ENCODE peak calls at places on chromosomes 4 and X, in five cellular contexts. One of them, this sample, is unnamed.

GRCh38 chrX:119667111-119667928 is 25.6 kb downstream of the SEPTIN6 start:
- DNase-seq in astrocyte of the spinal cord: no peak
- DNase-seq in mammary epithelial cell: no peak
- DNase-seq in fibroblast of the aortic adventitia: no peak
- DNase-seq in GM06990: no peak
- DNase-seq in this sample: no peak

GRCh38 chrX:106707771-106708454 is 18.6 kb upstream of the RNF128 start:
- DNase-seq in astrocyte of the spinal cord: peak
- DNase-seq in mammary epithelial cell: peak
- DNase-seq in fibroblast of the aortic adventitia: peak
- DNase-seq in GM06990: no peak
- DNase-seq in this sample: no peak

GRCh38 chrX:34426334-34426733 is 230.8 kb downstream of the TMEM47 start:
- DNase-seq in astrocyte of the spinal cord: no peak
- DNase-seq in mammary epithelial cell: no peak
- DNase-seq in fibroblast of the aortic adventitia: peak
- DNase-seq in GM06990: no peak
- DNase-seq in this sample: no peak

GRCh38 chrX:69603566-69604194 is 12.2 kb upstream of the EDA start:
- DNase-seq in astrocyte of the spinal cord: no peak
- DNase-seq in mammary epithelial cell: no peak
- DNase-seq in fibroblast of the aortic adventitia: no peak
- DNase-seq in GM06990: no peak
- DNase-seq in this sample: no peak

GRCh38 chr4:140267576-140267975 is 105.9 kb upstream of the SCOC start:
- DNase-seq in astrocyte of the spinal cord: no peak
- DNase-seq in mammary epithelial cell: no peak
- DNase-seq in fibroblast of the aortic adventitia: no peak
- DNase-seq in GM06990: no peak
- DNase-seq in this sample: no peak

GRCh38 chr4:88533088-88533790 is 9.7 kb upstream of the PYURF start:
- DNase-seq in astrocyte of the spinal cord: peak
- DNase-seq in mammary epithelial cell: peak
- DNase-seq in fibroblast of the aortic adventitia: peak
- DNase-seq in GM06990: no peak
- DNase-seq in this sample: no peak

GRCh38 chr4:186190456-186191265 is 706 bp upstream of the CYP4V2 start:
- DNase-seq in astrocyte of the spinal cord: peak
- DNase-seq in mammary epithelial cell: no peak
- DNase-seq in fibroblast of the aortic adventitia: peak
- DNase-seq in GM06990: no peak
- DNase-seq in this sample: no peak

GRCh38 chr4:148030486-148030885 is 298.6 kb downstream of the ARHGAP10 start:
- DNase-seq in astrocyte of the spinal cord: peak
- DNase-seq in mammary epithelial cell: no peak
- DNase-seq in fibroblast of the aortic adventitia: peak
- DNase-seq in GM06990: no peak
- DNase-seq in this sample: no peak

GRCh38 chr4:948101-948935 is 16.1 kb downstream of the TMEM175 start:
- DNase-seq in astrocyte of the spinal cord: no peak
- DNase-seq in mammary epithelial cell: no peak
- DNase-seq in fibroblast of the aortic adventitia: no peak
- DNase-seq in GM06990: no peak
- DNase-seq in this sample: no peak

GRCh38 chr4:87543835-87544461 is 14.8 kb upstream of the SPARCL1 start:
- DNase-seq in astrocyte of the spinal cord: peak
- DNase-seq in mammary epithelial cell: peak
- DNase-seq in fibroblast of the aortic adventitia: peak
- DNase-seq in GM06990: no peak
- DNase-seq in this sample: no peak

GRCh38 chr4:153159728-153160221 is 44.5 kb upstream of the TRIM2 start:
- DNase-seq in astrocyte of the spinal cord: peak
- DNase-seq in mammary epithelial cell: peak
- DNase-seq in fibroblast of the aortic adventitia: peak
- DNase-seq in GM06990: no peak
- DNase-seq in this sample: no peak

GRCh38 chrX:8913665-8914409 is 112.7 kb upstream of the FAM9A start:
- DNase-seq in astrocyte of the spinal cord: peak
- DNase-seq in mammary epithelial cell: no peak
- DNase-seq in fibroblast of the aortic adventitia: peak
- DNase-seq in GM06990: no peak
- DNase-seq in this sample: no peak

GRCh38 chr4:53508446-53508845 is 82.8 kb downstream of the LNX1 start:
- DNase-seq in astrocyte of the spinal cord: peak
- DNase-seq in mammary epithelial cell: peak
- DNase-seq in fibroblast of the aortic adventitia: peak
- DNase-seq in GM06990: no peak
- DNase-seq in this sample: no peak

GRCh38 chr4:3122081-3122563 is 47.6 kb downstream of the HTT start:
- DNase-seq in astrocyte of the spinal cord: peak
- DNase-seq in mammary epithelial cell: no peak
- DNase-seq in fibroblast of the aortic adventitia: peak
- DNase-seq in GM06990: no peak
- DNase-seq in this sample: no peak

GRCh38 chr4:123649644-123650356 is 253.2 kb downstream of the SPRY1 start:
- DNase-seq in astrocyte of the spinal cord: peak
- DNase-seq in mammary epithelial cell: peak
- DNase-seq in fibroblast of the aortic adventitia: peak
- DNase-seq in GM06990: no peak
- DNase-seq in this sample: no peak

GRCh38 chr4:89486042-89486441 is 178.4 kb upstream of the GPRIN3 start:
- DNase-seq in astrocyte of the spinal cord: peak
- DNase-seq in mammary epithelial cell: peak
- DNase-seq in fibroblast of the aortic adventitia: peak
- DNase-seq in GM06990: no peak
- DNase-seq in this sample: no peak

GRCh38 chr4:153497091-153497531 is 31.0 kb downstream of the TMEM131L start:
- DNase-seq in astrocyte of the spinal cord: no peak
- DNase-seq in mammary epithelial cell: peak
- DNase-seq in fibroblast of the aortic adventitia: peak
- DNase-seq in GM06990: no peak
- DNase-seq in this sample: no peak

GRCh38 chr4:56156141-56156540 is 207.4 kb downstream of the CEP135 start:
- DNase-seq in astrocyte of the spinal cord: no peak
- DNase-seq in mammary epithelial cell: no peak
- DNase-seq in fibroblast of the aortic adventitia: no peak
- DNase-seq in GM06990: no peak
- DNase-seq in this sample: no peak

GRCh38 chrX:54439967-54440871 is at the start of gene TSR2:
- DNase-seq in astrocyte of the spinal cord: peak
- DNase-seq in mammary epithelial cell: peak
- DNase-seq in fibroblast of the aortic adventitia: peak
- DNase-seq in GM06990: peak
- DNase-seq in this sample: peak

GRCh38 chrX:137566746-137567473 is 983 bp downstream of the ZIC3 start:
- DNase-seq in astrocyte of the spinal cord: peak
- DNase-seq in mammary epithelial cell: no peak
- DNase-seq in fibroblast of the aortic adventitia: no peak
- DNase-seq in GM06990: no peak
- DNase-seq in this sample: no peak

GRCh38 chrX:140762061-140762460 is 52.5 kb downstream of the LINC00632 start:
- DNase-seq in astrocyte of the spinal cord: peak
- DNase-seq in mammary epithelial cell: peak
- DNase-seq in fibroblast of the aortic adventitia: peak
- DNase-seq in GM06990: no peak
- DNase-seq in this sample: no peak

GRCh38 chrX:71606536-71607216 is 11.6 kb downstream of the CXCR3 start:
- DNase-seq in astrocyte of the spinal cord: no peak
- DNase-seq in mammary epithelial cell: no peak
- DNase-seq in fibroblast of the aortic adventitia: no peak
- DNase-seq in GM06990: no peak
- DNase-seq in this sample: no peak

GRCh38 chr4:15378055-15378454 is 49.8 kb upstream of the C1QTNF7 start:
- DNase-seq in astrocyte of the spinal cord: no peak
- DNase-seq in mammary epithelial cell: peak
- DNase-seq in fibroblast of the aortic adventitia: no peak
- DNase-seq in GM06990: no peak
- DNase-seq in this sample: no peak

GRCh38 chrX:129663171-129663570 is 8.4 kb upstream of the APLN start:
- DNase-seq in astrocyte of the spinal cord: peak
- DNase-seq in mammary epithelial cell: no peak
- DNase-seq in fibroblast of the aortic adventitia: peak
- DNase-seq in GM06990: no peak
- DNase-seq in this sample: no peak

GRCh38 chr4:11765849-11766453 is 337.3 kb upstream of the HS3ST1 start:
- DNase-seq in astrocyte of the spinal cord: peak
- DNase-seq in mammary epithelial cell: peak
- DNase-seq in fibroblast of the aortic adventitia: peak
- DNase-seq in GM06990: no peak
- DNase-seq in this sample: peak

GRCh38 chr4:153792007-153792892 is 3.4 kb upstream of the SFRP2 start:
- DNase-seq in astrocyte of the spinal cord: peak
- DNase-seq in mammary epithelial cell: peak
- DNase-seq in fibroblast of the aortic adventitia: peak
- DNase-seq in GM06990: peak
- DNase-seq in this sample: no peak

GRCh38 chr4:74671074-74671698 is 123.1 kb downstream of the BTC start:
- DNase-seq in astrocyte of the spinal cord: peak
- DNase-seq in mammary epithelial cell: peak
- DNase-seq in fibroblast of the aortic adventitia: peak
- DNase-seq in GM06990: no peak
- DNase-seq in this sample: no peak

GRCh38 chrX:110420771-110421498 is 62.3 kb downstream of the RTL9 start:
- DNase-seq in astrocyte of the spinal cord: no peak
- DNase-seq in mammary epithelial cell: no peak
- DNase-seq in fibroblast of the aortic adventitia: no peak
- DNase-seq in GM06990: no peak
- DNase-seq in this sample: no peak

GRCh38 chrX:14352511-14352910 is 176.8 kb upstream of the GLRA2 start:
- DNase-seq in astrocyte of the spinal cord: peak
- DNase-seq in mammary epithelial cell: no peak
- DNase-seq in fibroblast of the aortic adventitia: no peak
- DNase-seq in GM06990: no peak
- DNase-seq in this sample: no peak

GRCh38 chr4:158610790-158611189 is 60.9 kb downstream of the C4orf46 start:
- DNase-seq in astrocyte of the spinal cord: peak
- DNase-seq in mammary epithelial cell: peak
- DNase-seq in fibroblast of the aortic adventitia: peak
- DNase-seq in GM06990: no peak
- DNase-seq in this sample: no peak

GRCh38 chr4:158605393-158605792 is 66.3 kb downstream of the C4orf46 start:
- DNase-seq in astrocyte of the spinal cord: no peak
- DNase-seq in mammary epithelial cell: no peak
- DNase-seq in fibroblast of the aortic adventitia: no peak
- DNase-seq in GM06990: no peak
- DNase-seq in this sample: no peak

GRCh38 chr4:158604369-158604768 is 67.3 kb downstream of the C4orf46 start:
- DNase-seq in astrocyte of the spinal cord: no peak
- DNase-seq in mammary epithelial cell: no peak
- DNase-seq in fibroblast of the aortic adventitia: no peak
- DNase-seq in GM06990: no peak
- DNase-seq in this sample: no peak

DNA sequence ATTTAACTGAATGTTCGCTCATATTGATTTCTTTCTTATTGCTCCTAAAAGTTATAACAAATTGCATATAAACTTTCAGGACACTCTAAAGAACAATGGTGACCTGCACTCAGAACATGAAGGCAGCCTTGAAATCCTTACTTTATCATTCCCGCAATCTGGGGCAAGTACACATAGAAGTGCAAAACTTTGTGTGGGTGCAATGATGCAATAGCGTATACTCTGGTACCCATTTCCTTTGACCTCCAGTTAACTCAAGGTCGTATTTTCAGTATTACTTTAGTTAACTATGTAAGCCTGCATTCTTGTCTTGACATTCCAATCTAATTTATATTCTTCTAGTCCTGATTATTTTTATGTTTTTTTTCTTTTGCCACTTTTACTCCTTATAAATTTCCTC is 64.7 kb downstream of the C4orf46 start:
- DNase-seq in astrocyte of the spinal cord: no peak
- DNase-seq in mammary epithelial cell: no peak
- DNase-seq in fibroblast of the aortic adventitia: no peak
- DNase-seq in GM06990: no peak
- DNase-seq in this sample: no peak
- H3K4me3 ChIP-seq in astrocyte of the spinal cord: no peak
- H3K4me3 ChIP-seq in mammary epithelial cell: no peak
- H3K4me3 ChIP-seq in fibroblast of the aortic adventitia: no peak
- H3K4me3 ChIP-seq in GM06990: no peak
- H3K4me3 ChIP-seq in this sample: no peak

DNA sequence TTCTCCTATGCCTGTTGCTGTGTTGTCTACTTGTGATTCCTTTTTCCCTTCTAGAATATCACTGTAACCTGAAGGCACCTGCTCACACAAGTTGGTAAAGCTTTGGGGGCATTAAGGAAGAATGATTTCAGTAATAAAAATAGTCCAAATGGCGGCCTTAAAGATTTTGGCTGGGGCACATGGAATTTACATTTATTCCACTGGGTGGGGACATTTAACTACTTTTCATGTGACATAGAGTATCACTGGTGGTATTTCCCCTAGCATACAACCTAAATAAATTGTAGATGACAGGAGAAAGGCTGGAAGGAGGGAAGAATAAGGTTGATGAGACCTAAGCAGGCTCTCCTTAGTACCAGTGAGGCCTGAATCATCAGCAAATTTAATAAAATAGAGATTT is 121.8 kb upstream of the EDA2R start:
- DNase-seq in astrocyte of the spinal cord: no peak
- DNase-seq in mammary epithelial cell: no peak
- DNase-seq in fibroblast of the aortic adventitia: peak
- DNase-seq in GM06990: no peak
- DNase-seq in this sample: no peak
- TF ChIP-seq CTCF in astrocyte of the spinal cord: no peak
- TF ChIP-seq CTCF in mammary epithelial cell: peak
- TF ChIP-seq CTCF in fibroblast of the aortic adventitia: no peak
- TF ChIP-seq CTCF in GM06990: no peak
- TF ChIP-seq CTCF in this sample: no peak

GRCh38 chrX:112941209-112941788 is 100.7 kb upstream of the AMOT start:
- DNase-seq in astrocyte of the spinal cord: no peak
- DNase-seq in mammary epithelial cell: no peak
- DNase-seq in fibroblast of the aortic adventitia: no peak
- DNase-seq in GM06990: no peak
- DNase-seq in this sample: peak
- H3K4me3 ChIP-seq in astrocyte of the spinal cord: no peak
- H3K4me3 ChIP-seq in mammary epithelial cell: no peak
- H3K4me3 ChIP-seq in fibroblast of the aortic adventitia: no peak
- H3K4me3 ChIP-seq in GM06990: no peak
- H3K4me3 ChIP-seq in this sample: no peak

GRCh38 chr4:113356452-113356851 is 307.0 kb downstream of the ANK2 start:
- DNase-seq in astrocyte of the spinal cord: no peak
- DNase-seq in mammary epithelial cell: no peak
- DNase-seq in fibroblast of the aortic adventitia: no peak
- DNase-seq in GM06990: no peak
- DNase-seq in this sample: no peak

GRCh38 chr4:113355550-113356371 is 306.3 kb downstream of the ANK2 start:
- DNase-seq in astrocyte of the spinal cord: peak
- DNase-seq in mammary epithelial cell: peak
- DNase-seq in fibroblast of the aortic adventitia: peak
- DNase-seq in GM06990: peak
- DNase-seq in this sample: peak

DNA sequence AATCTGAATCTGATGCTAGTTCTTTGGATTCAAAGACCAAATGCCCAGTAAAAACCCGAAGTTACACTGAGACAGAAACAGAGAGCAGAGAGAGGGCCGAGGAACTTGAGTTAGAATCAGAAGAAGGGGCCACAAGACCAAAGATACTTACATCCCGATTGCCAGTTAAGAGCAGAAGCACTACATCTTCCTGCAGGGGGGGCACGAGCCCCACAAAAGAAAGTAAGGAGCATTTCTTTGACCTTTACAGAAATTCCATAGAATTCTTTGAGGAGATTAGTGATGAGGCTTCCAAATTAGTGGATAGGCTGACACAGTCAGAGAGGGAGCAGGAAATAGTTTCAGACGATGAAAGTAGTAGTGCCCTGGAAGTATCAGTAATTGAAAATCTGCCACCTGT is 309.3 kb downstream of the ANK2 start:
- DNase-seq in astrocyte of the spinal cord: no peak
- DNase-seq in mammary epithelial cell: no peak
- DNase-seq in fibroblast of the aortic adventitia: peak
- DNase-seq in GM06990: no peak
- DNase-seq in this sample: no peak
- TF ChIP-seq CTCF in astrocyte of the spinal cord: peak
- TF ChIP-seq CTCF in mammary epithelial cell: no peak
- TF ChIP-seq CTCF in fibroblast of the aortic adventitia: peak
- TF ChIP-seq CTCF in GM06990: peak
- TF ChIP-seq CTCF in this sample: peak

This sample was measured in GM12864.